ENCODE peak calls at places on chromosomes 5 and 9, in four cellular contexts. H is neural progenitor cell, W is cardiac muscle cell, Q is upper lobe of right lung. Y is an unnamed sample.

GRCh38 chr5:2102821-2103776 is 220.4 kb upstream of the IRX4 start:
- DNase-seq in H (no peak), W (no peak), Q (no peak), Y (no peak)

GRCh38 chr9:137956039-137956438 is 78.5 kb downstream of the CACNA1B start:
- DNase-seq in H (no peak), W (no peak), Q (no peak), Y (no peak)

GRCh38 chr5:9201761-9202160 is 344.1 kb downstream of the SEMA5A start:
- DNase-seq in H (no peak), W (no peak), Q (no peak), Y (no peak)

GRCh38 chr9:130663258-130664171 is 879 bp upstream of the PRDM12 start:
- DNase-seq in H (peak; percentile 65), W (no peak), Q (no peak), Y (no peak)

GRCh38 chr9:73129941-73130695 is 21.5 kb upstream of the ANXA1 start:
- DNase-seq in H (peak; percentile 74), W (no peak), Q (no peak), Y (no peak)

GRCh38 chr5:135245521-135246499 is 153.2 kb downstream of the MACROH2A1 start:
- DNase-seq in H (no peak), W (peak; percentile 62), Q (peak; percentile 18), Y (no peak)

GRCh38 chr9:121860744-121861143 is 209.3 kb downstream of the DAB2IP start:
- DNase-seq in H (no peak), W (peak; percentile 93), Q (no peak), Y (peak; percentile 48)

GRCh38 chr9:69249337-69249736 is 75.3 kb downstream of the TJP2 start:
- DNase-seq in H (peak; percentile 18), W (no peak), Q (no peak), Y (no peak)

GRCh38 chr5:29079771-29080170 is 2041.4 kb upstream of the CDH9 start:
- DNase-seq in H (peak; percentile 34), W (no peak), Q (no peak), Y (no peak)

GRCh38 chr9:79665383-79665782 is 93.6 kb downstream of the TLE4 start:
- DNase-seq in H (no peak), W (no peak), Q (no peak), Y (no peak)

GRCh38 chr9:79663299-79663698 is 91.5 kb downstream of the TLE4 start:
- DNase-seq in H (peak; percentile 43), W (no peak), Q (no peak), Y (no peak)

GRCh38 chr9:79662553-79662956 is 90.8 kb downstream of the TLE4 start:
- DNase-seq in H (peak; percentile 92), W (no peak), Q (no peak), Y (no peak)

GRCh38 chr9:79664375-79664825 is 92.6 kb downstream of the TLE4 start:
- DNase-seq in H (no peak), W (no peak), Q (no peak), Y (no peak)

DNA sequence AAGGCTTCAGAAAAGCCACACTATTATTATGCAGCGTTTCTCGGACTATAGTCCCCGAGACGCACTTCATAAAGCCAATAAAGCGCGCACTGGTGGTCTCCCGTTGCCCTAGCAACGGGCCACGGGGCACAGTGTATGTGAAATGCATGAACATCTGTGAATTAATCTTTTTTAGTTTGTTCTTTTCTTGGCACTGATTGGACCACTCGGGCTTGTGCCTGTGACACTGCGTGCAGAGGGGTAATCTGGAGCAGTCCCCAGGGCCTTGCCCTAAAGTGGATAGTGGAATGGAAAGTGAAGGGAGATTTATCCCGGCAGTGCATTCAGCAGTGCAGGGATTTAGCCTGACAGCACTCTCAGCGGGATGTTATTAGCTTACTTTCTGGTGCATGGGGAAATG is 92.1 kb downstream of the TLE4 start:
- DNase-seq in H (peak; percentile 61), W (no peak), Q (no peak), Y (no peak)
- H3K4me3 ChIP-seq in H (peak overlapping the region; percentile 37), W (no peak overlapping the region), Q (no peak overlapping the region), Y (no peak overlapping the region)

DNA sequence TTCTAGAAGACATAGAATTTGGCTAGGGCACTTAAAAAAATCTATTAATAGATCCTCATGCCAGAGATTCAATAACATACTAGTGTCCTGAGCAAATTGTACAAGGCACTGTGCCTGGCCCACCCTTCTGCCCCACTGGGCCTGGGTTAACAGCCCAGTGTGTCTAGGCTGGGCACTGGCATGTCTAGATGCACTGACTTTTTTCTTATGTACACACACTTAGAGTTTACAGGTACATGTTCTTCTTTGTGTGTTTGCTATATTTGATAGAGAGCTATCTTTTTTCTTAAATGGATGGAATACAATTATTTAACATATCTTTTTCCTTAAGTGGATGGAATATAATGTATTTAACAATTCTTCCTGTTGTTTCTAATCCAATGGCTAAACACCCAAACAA is 241.5 kb downstream of the AUH start:
- DNase-seq in H (no peak), W (no peak), Q (no peak), Y (no peak)
- H3K4me3 ChIP-seq in H (no peak overlapping the region), W (no peak overlapping the region), Q (no peak overlapping the region), Y (no peak overlapping the region)

GRCh38 chr5:139867109-139867508 is 71.5 kb downstream of the PSD2 start:
- DNase-seq in H (no peak), W (no peak), Q (no peak), Y (no peak)
- H3K4me3 ChIP-seq in H (no peak overlapping the region), W (no peak overlapping the region), Q (no peak overlapping the region), Y (no peak overlapping the region)

DNA sequence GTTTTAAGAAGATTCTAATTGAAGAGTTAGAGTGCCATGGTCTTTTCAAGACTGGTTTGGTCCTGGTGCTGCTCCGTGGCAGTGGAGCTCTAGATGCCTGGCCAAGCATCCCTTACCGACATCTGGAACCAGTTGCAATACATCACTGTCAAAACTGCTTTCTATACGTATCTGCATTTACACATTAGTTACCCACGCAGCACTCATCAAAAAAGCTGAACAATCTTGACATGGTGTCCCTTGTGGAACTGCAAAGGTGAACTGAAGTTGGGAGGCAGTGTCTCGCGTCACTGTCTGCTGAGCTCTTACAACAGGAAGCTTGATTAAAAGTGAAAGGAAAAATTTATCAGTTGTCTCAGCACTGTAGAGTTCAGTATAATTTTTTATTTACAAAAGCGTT is 82.6 kb downstream of the PBX3 start:
- DNase-seq in H (no peak), W (peak; percentile 49), Q (no peak), Y (peak; percentile 47)
- H3K4me3 ChIP-seq in H (no peak overlapping the region), W (no peak overlapping the region), Q (peak overlapping the region; percentile 43), Y (peak overlapping the region; percentile 32)

GRCh38 chr5:109709225-109709624 is 19.5 kb downstream of the MAN2A1 start:
- DNase-seq in H (no peak), W (no peak), Q (no peak), Y (no peak)
- H3K4me3 ChIP-seq in H (no peak overlapping the region), W (no peak overlapping the region), Q (no peak overlapping the region), Y (no peak overlapping the region)

DNA sequence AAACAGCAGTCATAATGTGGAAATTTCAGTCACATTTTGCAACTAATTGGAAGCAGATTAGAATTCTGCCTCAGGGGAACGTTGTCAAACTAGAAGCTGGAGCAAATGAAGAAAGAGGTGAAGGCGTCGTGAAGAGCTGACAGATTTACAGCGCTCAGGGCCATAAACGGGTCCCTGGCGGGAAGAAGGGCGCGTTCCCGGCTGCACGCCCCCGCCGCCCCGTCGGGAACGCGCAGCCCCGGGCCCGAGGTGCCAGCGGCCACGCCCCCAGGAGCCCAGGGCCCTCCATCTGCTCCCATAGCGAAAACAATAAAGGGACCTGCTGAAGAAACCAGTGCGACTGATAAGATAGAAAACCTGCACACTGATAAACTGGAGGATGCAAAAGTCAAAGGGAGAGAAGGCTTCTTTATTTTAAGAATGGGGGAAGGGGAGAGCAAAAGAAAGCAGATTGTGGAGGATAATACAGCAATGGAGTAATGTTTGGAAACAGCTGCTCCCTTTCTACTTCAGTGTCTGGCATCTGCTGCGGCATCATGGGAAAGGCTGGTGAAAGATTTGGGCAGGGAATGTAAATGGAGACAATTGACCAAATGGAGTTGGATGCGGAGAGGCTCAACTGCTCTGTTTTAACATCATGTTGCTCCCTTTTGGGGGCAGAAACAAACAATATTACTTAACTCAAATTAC is 11.1 kb downstream of the ZNF608 start:
- DNase-seq in H (peak; percentile 87), W (peak; percentile 55), Q (no peak), Y (peak; percentile 49)
- H3K4me3 ChIP-seq in H (peak overlapping the region; percentile 24), W (peak overlapping the region; percentile 4), Q (peak overlapping the region; percentile 31), Y (peak overlapping the region; percentile 22)

GRCh38 chr9:126684345-126684744 is 70.6 kb downstream of the LMX1B start:
- DNase-seq in H (no peak), W (no peak), Q (no peak), Y (no peak)

GRCh38 chr9:126683698-126684044 is 69.9 kb downstream of the LMX1B start:
- DNase-seq in H (no peak), W (no peak), Q (no peak), Y (no peak)

GRCh38 chr9:126682113-126682810 is 68.5 kb downstream of the LMX1B start:
- DNase-seq in H (peak; percentile 1), W (no peak), Q (no peak), Y (no peak)

GRCh38 chr9:126682928-126683697 is 69.4 kb downstream of the LMX1B start:
- DNase-seq in H (peak; percentile 68), W (no peak), Q (no peak), Y (peak; percentile 50)

GRCh38 chr9:126684965-126685465 is 71.3 kb downstream of the LMX1B start:
- DNase-seq in H (no peak), W (no peak), Q (no peak), Y (no peak)
- H3K4me3 ChIP-seq in H (no peak overlapping the region), W (no peak overlapping the region), Q (no peak overlapping the region), Y (no peak overlapping the region)

DNA sequence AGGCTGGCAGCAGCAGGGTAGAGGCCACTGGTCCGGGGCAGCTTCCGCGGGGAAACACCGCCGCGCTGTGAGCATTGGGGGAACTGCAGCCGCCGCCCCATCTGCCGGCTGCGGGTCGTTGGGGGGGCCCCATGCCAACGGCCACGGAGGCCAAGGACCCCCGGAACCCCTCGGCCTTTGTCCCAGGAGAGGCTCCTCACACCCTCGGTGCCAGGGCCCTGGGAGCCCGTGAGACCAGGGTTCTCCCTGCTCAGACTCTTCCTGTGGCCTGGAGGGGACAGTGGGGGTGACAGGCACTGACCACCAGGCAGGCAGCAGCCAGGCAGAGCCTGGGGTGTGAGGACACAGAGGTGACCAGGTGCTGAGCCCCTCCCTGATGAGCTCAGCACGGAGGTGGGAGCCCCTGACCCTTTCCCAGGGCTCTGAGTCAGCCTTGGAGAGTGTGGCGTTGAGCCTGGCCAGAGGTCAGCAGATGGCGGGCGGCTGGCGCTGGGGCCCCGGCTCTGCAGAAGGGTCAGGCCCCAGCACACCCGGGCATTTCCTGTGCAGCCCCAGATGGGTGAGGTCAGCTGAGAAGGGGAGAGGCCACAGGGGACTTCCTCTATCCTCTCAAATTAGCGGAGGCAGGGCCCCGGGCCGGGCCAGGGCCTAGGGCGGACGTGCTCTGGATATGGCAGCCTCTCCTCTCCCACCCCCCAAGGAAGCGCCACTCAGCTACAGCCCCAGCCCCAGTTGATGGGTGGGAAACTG is 17.9 kb upstream of the EGFL7 start:
- DNase-seq in H (peak; percentile 82), W (peak; percentile 43), Q (peak; percentile 90), Y (peak; percentile 34)
- H3K4me3 ChIP-seq in H (peak overlapping the region; percentile 32), W (no peak overlapping the region), Q (peak overlapping the region; percentile 51), Y (no peak overlapping the region)

Y was measured in testis.